ENCODE peak calls at places on chromosome 6, in four cellular contexts. U is H1, I is mesendoderm, Y is IMR-90. B is an unnamed sample.

GRCh38 chr6:118886641-118887040 is 7.3 kb upstream of the ASF1A start:
- DNase-seq in Y (no peak), U (no peak), I (no peak), B (no peak)

GRCh38 chr6:38282911-38283310 is 356.8 kb downstream of the BTBD9 start:
- DNase-seq in I (no peak), U (no peak), Y (no peak), B (no peak)

GRCh38 chr6:152085533-152085932 is 278.1 kb downstream of the ESR1 start:
- DNase-seq in I (no peak), U (no peak), Y (peak), B (no peak)

GRCh38 chr6:153484056-153484455 is 353.0 kb upstream of the RGS17 start:
- DNase-seq in Y (no peak), I (no peak), U (no peak), B (no peak)

GRCh38 chr6:80959034-80959433 is 793.4 kb downstream of the TENT5A start:
- DNase-seq in U (no peak), I (no peak), Y (no peak), B (no peak)

GRCh38 chr6:82484001-82484400 is 120.4 kb downstream of the TPBG start:
- DNase-seq in U (no peak), Y (no peak), I (no peak), B (no peak)

GRCh38 chr6:56837322-56837894 is 117.5 kb upstream of the BEND6 start:
- DNase-seq in I (no peak), Y (no peak), U (no peak), B (no peak)

GRCh38 chr6:56730663-56731529 is 88.2 kb upstream of the DST start:
- DNase-seq in U (no peak), Y (peak), I (no peak), B (no peak)

GRCh38 chr6:108254436-108255410 is 6.1 kb downstream of the SNX3 start:
- DNase-seq in U (no peak), Y (no peak), I (no peak), B (no peak)

GRCh38 chr6:108133594-108134179 is 32.1 kb upstream of the NR2E1 start:
- DNase-seq in Y (peak), I (peak), U (peak), B (peak)

GRCh38 chr6:37242429-37243052 is 15.0 kb upstream of the TBC1D22B start:
- DNase-seq in Y (peak), U (no peak), I (peak), B (no peak)

GRCh38 chr6:160756871-160757270 is 54.8 kb downstream of the PLG start:
- DNase-seq in U (no peak), I (no peak), Y (no peak), B (no peak)

GRCh38 chr6:56593801-56594318 is 48.8 kb downstream of the DST start:
- DNase-seq in Y (peak), U (no peak), I (no peak), B (no peak)

GRCh38 chr6:143774347-143774746 is 68.8 kb upstream of the LTV1 start:
- DNase-seq in Y (no peak), U (no peak), I (no peak), B (no peak)

GRCh38 chr6:125639621-125640020 is 109.8 kb upstream of the HEY2 start:
- DNase-seq in Y (no peak), I (peak), U (no peak), B (no peak)

GRCh38 chr6:29847871-29848630 is 20.4 kb downstream of the HLA-G start:
- DNase-seq in I (peak), U (peak), Y (peak), B (peak)

GRCh38 chr6:71486466-71486865 is 197.9 kb downstream of the OGFRL1 start:
- DNase-seq in Y (peak), U (no peak), I (no peak), B (no peak)

GRCh38 chr6:75602164-75602896 is 650 bp downstream of the SENP6 start:
- DNase-seq in Y (peak), I (peak), U (no peak), B (peak)

GRCh38 chr6:148090326-148090725 is 252.3 kb upstream of the SASH1 start:
- DNase-seq in U (no peak), Y (no peak), I (no peak), B (no peak)

GRCh38 chr6:151536280-151536534 is 42.4 kb downstream of the CCDC170 start:
- DNase-seq in I (no peak), U (no peak), Y (no peak), B (no peak)

GRCh38 chr6:150004783-150005717 is 20.3 kb downstream of the RAET1L start:
- DNase-seq in U (peak), Y (peak), I (peak), B (peak)

GRCh38 chr6:161048636-161049035 is 57.1 kb downstream of the MAP3K4 start:
- DNase-seq in Y (peak), I (no peak), U (no peak), B (no peak)

GRCh38 chr6:87066449-87067288 is 28.2 kb downstream of the CGA start:
- DNase-seq in Y (peak), U (no peak), I (peak), B (no peak)

GRCh38 chr6:6843057-6843627 is 254.6 kb downstream of the LY86 start:
- DNase-seq in Y (peak), I (peak), U (no peak), B (no peak)

DNA sequence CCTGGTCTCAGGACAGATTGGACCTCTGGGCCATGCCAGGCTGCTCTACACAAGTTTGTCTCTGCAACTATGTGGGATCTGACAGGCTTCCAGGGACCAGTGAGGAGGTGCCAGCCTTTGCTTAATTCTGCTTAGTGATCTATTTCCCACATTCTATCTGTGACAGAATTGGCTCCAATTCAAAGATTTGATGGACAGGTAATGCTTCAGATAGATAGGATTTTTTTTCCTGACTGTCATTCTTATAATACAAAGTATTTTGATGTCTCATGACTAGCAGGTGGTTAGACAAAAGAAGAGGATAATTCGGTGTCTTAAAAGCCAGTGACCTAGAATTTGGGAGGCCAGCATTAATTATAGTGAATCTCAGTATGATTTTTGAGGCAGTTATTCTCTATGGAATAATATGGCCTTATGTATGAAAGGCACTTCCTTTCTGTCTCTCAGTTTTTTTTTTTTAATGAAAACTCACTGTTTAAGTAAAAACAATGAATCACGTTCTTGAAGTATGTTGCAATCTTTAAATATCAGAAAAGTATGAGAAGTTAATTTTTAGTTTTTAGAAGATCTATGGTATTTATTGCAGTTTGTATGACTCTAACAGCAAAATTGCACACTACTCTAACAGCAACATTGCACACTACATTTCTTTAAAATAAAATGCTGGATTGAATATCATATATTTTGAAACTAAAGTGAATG is 43.7 kb downstream of the TMEM200A start:
- DNase-seq in Y (peak), U (no peak), I (no peak), B (no peak)
- H3K56ac ChIP-seq in Y (no peak), U (no peak), I (no peak), B (no peak)

GRCh38 chr6:31405996-31406395 is 2.6 kb downstream of the MICA start:
- DNase-seq in I (no peak), Y (no peak), U (no peak), B (no peak)
- H3K56ac ChIP-seq in I (no peak), Y (no peak), U (no peak), B (no peak)

GRCh38 chr6:166825553-166826145 is 130.7 kb downstream of the RNASET2 start:
- DNase-seq in U (no peak), Y (peak), I (no peak), B (no peak)

GRCh38 chr6:166826264-166826663 is 130.1 kb downstream of the RNASET2 start:
- DNase-seq in I (no peak), U (no peak), Y (no peak), B (no peak)

GRCh38 chr6:166822609-166823008 is 133.7 kb downstream of the RNASET2 start:
- DNase-seq in U (no peak), Y (no peak), I (no peak), B (no peak)

GRCh38 chr6:166824146-166824879 is 132.0 kb downstream of the RNASET2 start:
- DNase-seq in Y (no peak), I (no peak), U (no peak), B (no peak)

GRCh38 chr6:166824880-166825250 is 131.5 kb downstream of the RNASET2 start:
- DNase-seq in U (no peak), I (no peak), Y (no peak), B (no peak)
- H3K56ac ChIP-seq in U (peak), I (no peak), Y (no peak), B (no peak)

GRCh38 chr6:167575201-167575696 is 250.4 kb downstream of the TTLL2 start:
- DNase-seq in Y (no peak), I (no peak), U (no peak), B (no peak)
- H3K56ac ChIP-seq in Y (no peak), I (no peak), U (no peak), B (no peak)

DNA sequence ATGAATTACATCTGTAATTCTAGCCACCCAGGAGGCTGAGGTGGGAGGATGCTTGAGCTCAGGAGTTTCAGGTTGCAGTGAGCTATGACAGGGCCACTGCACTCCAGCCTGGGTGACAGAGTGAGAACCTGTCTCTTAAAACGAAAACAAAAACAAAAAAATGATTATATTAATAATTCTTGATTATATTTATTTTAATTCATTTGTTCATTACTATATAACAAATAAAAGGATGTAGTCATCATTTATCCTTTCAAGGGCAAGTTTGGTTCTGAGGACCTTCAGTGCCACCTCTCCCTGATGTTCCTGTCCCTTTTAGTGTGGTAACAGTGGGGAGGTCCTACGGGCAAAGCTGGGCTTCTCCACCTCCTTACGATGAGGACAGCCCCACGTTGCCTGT is 167.1 kb upstream of the SCGN start:
- DNase-seq in I (no peak), Y (no peak), U (no peak), B (no peak)
- H3K56ac ChIP-seq in I (no peak), Y (no peak), U (no peak), B (no peak)

DNA sequence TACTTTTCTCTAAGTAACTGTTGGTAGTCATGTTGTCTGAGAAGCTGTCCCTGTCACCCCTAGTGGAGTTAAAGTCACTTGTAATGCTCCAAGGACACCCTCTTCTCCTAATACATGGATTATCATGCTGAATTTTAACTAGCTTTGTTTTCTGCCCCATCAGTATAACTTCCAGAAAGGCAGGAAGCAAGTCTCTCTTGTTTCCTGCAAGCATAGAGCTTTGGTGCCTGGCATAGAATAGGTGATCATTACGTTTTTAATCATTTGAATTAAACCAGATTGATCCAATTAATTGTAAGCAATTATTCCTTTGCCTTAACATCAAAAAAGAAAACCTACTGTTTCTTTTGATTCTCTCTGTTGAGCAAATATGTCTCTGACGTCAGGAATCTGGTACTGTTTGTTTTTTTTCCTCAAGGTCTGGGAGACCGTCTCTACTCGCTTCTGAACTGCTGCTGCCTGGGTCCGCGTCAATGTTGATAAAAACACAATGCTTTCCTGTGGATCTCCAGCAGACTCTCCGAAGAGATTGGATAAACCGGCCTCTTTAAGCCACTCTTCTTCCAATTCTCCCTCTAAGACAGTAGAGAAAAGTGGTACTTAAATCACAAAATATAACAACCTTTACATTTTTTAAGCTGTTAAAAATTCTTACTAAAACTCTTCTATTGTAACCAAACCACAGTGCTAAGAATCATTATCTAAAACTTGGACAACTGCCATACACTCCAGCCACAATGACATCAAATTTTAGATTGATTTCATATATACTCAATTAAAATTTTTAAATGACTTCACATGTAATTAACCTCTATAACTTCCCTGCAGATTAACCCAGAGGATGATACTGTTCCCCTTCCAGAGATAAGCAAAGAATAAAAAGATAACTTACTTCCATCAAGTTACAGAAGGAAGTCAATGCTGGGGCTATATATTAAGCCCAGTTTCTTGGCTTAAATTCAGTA is 71.6 kb downstream of the ARHGAP18 start:
- DNase-seq in I (no peak), Y (peak), U (no peak), B (no peak)
- H3K56ac ChIP-seq in I (no peak), Y (peak), U (no peak), B (no peak)

DNA sequence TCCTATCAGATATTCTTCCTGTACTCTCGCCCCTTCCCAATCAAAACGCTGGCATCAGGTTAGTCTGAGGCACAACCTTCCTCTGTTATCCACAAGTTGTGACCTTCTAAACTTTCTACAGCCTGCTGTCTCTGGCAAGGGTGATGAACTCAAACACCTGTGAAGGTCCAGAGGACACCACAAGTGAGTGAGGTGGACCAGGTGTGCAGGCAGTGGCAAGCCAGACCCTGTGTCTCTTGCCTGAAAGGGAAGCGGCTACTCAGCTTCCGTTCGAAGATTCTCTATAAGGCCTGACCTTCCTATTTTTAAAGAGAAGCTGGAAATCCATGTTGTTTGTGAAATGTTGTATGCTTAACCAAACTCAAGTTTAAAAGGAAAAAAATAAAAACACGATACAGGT is 36.8 kb downstream of the GCM1 start:
- DNase-seq in Y (no peak), U (no peak), I (no peak), B (no peak)
- H3K56ac ChIP-seq in Y (no peak), U (no peak), I (peak), B (no peak)

GRCh38 chr6:33921745-33922144 is 117.9 kb upstream of the MLN start:
- DNase-seq in U (no peak), I (no peak), Y (no peak), B (no peak)
- H3K56ac ChIP-seq in U (no peak), I (no peak), Y (no peak), B (no peak)

B was measured in H9.